ENCODE peak calls at places on chromosomes 5 and 9, in five cellular contexts. M is Peyer's patch; S is nephron progenitor cell; W is CD8-positive, alpha-beta T cell; O is GM20000. T is an unnamed sample.

GRCh38 chr9:98164912-98165311 is 27.5 kb downstream of the CORO2A start:
- DNase-seq in M (no peak), S (no peak), W (no peak), O (no peak), T (no peak)

GRCh38 chr9:89878687-89879086 is 273.9 kb downstream of the GADD45G start:
- DNase-seq in M (peak; percentile 16), S (no peak), W (no peak), O (no peak), T (peak; percentile 56)

GRCh38 chr5:160537940-160538339 is 116.3 kb downstream of the PTTG1 start:
- DNase-seq in M (no peak), S (no peak), W (no peak), O (no peak), T (no peak)

GRCh38 chr9:23829580-23830458 is 3.8 kb upstream of the ELAVL2 start:
- DNase-seq in M (no peak), S (peak; percentile 67), W (no peak), O (no peak), T (no peak)

GRCh38 chr9:120486347-120486746 is 93.6 kb downstream of the CDK5RAP2 start:
- DNase-seq in M (no peak), S (no peak), W (no peak), O (no peak), T (no peak)

GRCh38 chr9:122309861-122310260 is 45.2 kb downstream of the MRRF start:
- DNase-seq in M (no peak), S (no peak), W (no peak), O (no peak), T (no peak)

GRCh38 chr5:115297043-115297442 is 589 bp upstream of the CCDC112 start:
- DNase-seq in M (no peak), S (no peak), W (no peak), O (no peak), T (no peak)

GRCh38 chr5:570886-571285 is 41.3 kb upstream of the CEP72 start:
- DNase-seq in M (no peak), S (no peak), W (no peak), O (no peak), T (no peak)

GRCh38 chr5:89315194-89315593 is 432.2 kb upstream of the MEF2C start:
- DNase-seq in M (no peak), S (no peak), W (no peak), O (no peak), T (peak; percentile 35)

GRCh38 chr5:88824892-88825781 is 57.8 kb downstream of the MEF2C start:
- DNase-seq in M (no peak), S (no peak), W (no peak), O (no peak), T (no peak)

GRCh38 chr5:257148-257547 is 14.3 kb upstream of the PDCD6 start:
- DNase-seq in M (no peak), S (no peak), W (no peak), O (no peak), T (no peak)

DNA sequence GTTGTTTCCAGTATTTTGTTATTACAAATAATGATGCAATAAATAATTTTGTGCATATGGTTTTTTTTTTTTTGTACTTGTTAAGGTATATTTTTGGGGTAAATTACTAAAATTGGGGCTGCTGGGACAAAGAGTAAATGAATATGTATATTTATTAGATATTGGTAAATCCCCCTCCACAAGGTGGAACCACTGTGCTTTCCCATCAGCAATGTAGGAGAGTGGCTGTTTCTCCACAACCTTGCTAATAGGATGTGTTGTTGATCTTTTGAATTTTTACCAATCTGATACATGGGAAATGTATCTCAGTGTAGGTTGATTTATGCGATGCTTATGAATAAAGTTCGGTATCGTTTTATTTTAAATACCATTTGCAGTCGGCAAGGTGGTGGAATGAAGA is 118.1 kb downstream of the TRPM3 start:
- DNase-seq in M (no peak), S (no peak), W (no peak), O (no peak), T (no peak)
- TF ChIP-seq CTCF in M (no peak), S (no peak), W (no peak), O (no peak), T (no peak)

DNA sequence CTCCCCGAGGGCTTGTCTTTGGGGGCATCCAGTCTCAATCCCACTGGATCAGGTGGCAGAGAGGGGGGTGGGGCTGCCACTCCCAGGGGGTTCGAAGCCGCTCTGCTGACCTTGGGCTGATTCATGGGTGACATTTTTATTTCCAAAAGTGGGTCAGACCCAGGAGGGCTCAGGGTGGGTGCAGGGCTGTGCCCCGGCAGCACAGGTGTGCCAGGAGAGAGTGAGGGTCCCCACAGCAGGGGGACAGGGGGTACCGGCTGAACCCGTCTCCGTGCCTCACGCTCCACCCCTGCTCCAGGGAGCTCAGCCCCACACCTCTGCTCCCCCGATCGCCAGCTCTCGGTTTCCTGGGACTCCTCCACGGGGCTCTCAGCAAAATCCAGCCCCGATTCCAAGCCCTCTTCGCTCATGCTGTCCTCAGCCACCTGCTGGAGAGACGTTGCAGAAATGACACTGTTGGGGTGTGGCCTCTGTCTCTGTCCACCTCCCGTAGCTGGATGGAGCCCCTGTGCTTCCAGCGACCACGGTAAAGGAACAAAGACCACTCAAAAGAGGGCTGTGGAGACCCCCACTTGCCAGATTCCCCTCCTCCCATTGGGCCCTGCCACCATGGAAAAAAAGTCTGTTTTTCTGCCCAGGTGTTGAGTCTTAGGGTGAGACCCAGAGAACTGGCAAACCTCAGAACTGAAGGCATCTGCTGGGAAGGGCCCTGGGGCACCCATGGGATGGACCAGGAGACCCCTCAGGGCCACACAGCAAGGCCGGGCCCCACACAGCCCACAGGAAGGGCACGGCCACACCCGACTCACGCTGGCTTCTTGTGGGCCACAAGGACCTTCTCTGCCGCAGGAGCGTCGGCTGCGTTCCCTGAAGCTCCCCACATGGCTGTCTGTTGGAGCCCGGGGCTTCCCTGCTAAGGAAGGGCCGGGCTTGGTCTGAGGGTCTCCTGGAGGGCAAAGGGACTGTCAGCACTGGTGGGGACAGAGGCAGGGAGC is 10.6 kb upstream of the QSOX2 start:
- DNase-seq in M (no peak), S (no peak), W (no peak), O (no peak), T (no peak)
- TF ChIP-seq CTCF in M (no peak), S (peak; percentile 12), W (no peak), O (no peak), T (peak; percentile 20)

DNA sequence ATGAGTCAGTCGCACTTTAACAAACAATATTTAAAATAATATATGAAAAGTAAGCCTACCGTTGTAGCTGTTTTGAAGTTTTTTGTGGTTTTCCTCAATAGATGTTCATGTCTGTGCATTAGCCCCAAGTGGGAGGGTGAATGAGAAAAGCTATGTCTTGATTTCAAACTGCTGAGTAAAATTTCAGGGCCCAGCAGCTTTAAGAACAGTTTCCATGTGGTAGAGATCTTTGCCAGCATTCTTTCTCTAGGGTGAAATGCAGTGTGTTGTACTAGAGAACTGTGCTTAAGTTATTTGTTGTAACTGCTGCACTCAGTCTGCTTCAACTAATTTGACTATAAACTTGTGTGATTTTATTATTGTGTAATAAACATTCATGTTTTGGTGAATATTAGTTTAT is at the start of gene OGN:
- DNase-seq in M (no peak), S (no peak), W (no peak), O (no peak), T (no peak)
- TF ChIP-seq CTCF in M (no peak), S (no peak), W (no peak), O (no peak), T (no peak)

GRCh38 chr5:69414885-69415583 is at the start of gene MARVELD2:
- DNase-seq in M (peak; percentile 59), S (peak; percentile 80), W (peak; percentile 46), O (peak; percentile 80), T (peak; percentile 65)
- TF ChIP-seq CTCF in M (peak; percentile 78), S (no peak), W (no peak), O (no peak), T (no peak)

GRCh38 chr5:5340206-5340729 is 82.2 kb upstream of the ICE1 start:
- DNase-seq in M (peak; percentile 18), S (peak; percentile 71), W (no peak), O (no peak), T (peak; percentile 52)
- TF ChIP-seq CTCF in M (peak; percentile 9), S (peak; percentile 50), W (no peak), O (no peak), T (no peak)

DNA sequence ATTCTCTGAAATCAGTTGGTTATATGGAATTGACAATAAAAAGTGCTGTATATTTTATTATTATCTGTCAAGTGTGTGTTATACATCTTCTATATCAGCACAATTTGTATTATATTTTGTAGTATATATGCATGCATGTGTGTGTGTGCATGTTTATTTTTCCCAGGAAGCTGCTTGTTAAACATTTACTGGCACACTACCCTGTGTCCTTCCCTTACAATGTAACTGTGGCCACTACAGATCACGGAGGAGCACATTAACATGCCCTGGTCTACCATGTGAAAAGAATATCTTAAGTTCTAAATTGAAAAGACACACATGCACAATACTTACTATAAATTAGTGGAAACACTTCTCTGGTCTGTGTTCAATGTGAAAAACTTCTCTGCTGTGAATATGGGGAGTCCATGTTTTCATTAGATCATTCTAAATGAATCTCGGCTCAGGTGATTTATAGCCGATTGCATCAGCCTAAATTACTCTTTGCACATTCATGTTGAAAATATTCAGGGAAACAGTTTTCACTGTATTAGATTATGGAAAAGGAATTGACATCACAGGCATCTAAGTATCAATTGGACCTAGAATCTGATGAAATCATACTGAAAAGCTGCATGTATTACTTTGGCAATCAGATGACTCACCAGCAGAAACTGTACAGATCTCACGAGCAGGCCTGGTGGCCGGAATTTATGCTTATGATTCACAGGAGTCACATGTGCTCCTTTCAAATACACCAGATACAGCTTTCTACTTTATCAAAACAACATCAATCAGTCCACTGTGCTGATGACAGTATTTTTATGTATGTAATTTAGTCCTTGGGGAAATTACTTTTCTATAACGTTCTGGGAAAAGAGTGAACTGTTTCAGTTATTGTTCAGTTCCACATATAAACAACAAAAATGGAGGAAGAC is 39.4 kb downstream of the LURAP1L start:
- DNase-seq in M (no peak), S (no peak), W (no peak), O (no peak), T (peak; percentile 29)
- TF ChIP-seq CTCF in M (peak; percentile 69), S (no peak), W (no peak), O (no peak), T (no peak)